ENCODE peak calls at places on chromosome 4, in seven cellular contexts. E is suprapubic skin, V is A549, R is transverse colon, F is K562, D is stomach, J is ovary. P is an unnamed sample.

GRCh38 chr4:48779095-48779997 is 733 bp downstream of the FRYL start:
- DNase-seq in E (peak), V (peak), R (peak), F (peak), D (peak), J (peak), P (no peak)

GRCh38 chr4:147732516-147733193 is 767 bp downstream of the ARHGAP10 start:
- DNase-seq in E (no peak), V (no peak), R (peak), F (peak), D (no peak), J (peak), P (no peak)

GRCh38 chr4:148173397-148174017 is 268.7 kb downstream of the NR3C2 start:
- DNase-seq in E (no peak), V (no peak), R (peak), F (no peak), D (no peak), J (no peak), P (no peak)

GRCh38 chr4:108255203-108255747 is 86.5 kb upstream of the LEF1 start:
- DNase-seq in E (no peak), V (no peak), R (no peak), F (no peak), D (no peak), J (no peak), P (no peak)

GRCh38 chr4:126241631-126242030 is 926.9 kb downstream of the FAT4 start:
- DNase-seq in E (no peak), V (no peak), R (no peak), F (no peak), D (no peak), J (no peak), P (no peak)

GRCh38 chr4:85773372-85773771 is 298.4 kb downstream of the ARHGAP24 start:
- DNase-seq in E (no peak), V (no peak), R (no peak), F (no peak), D (no peak), J (no peak), P (no peak)

GRCh38 chr4:52371861-52372260 is 287.2 kb downstream of the USP46 start:
- DNase-seq in E (no peak), V (no peak), R (no peak), F (no peak), D (no peak), J (no peak), P (no peak)

GRCh38 chr4:57099363-57099762 is 10.8 kb downstream of the IGFBP7 start:
- DNase-seq in E (no peak), V (no peak), R (no peak), F (no peak), D (no peak), J (no peak), P (no peak)

GRCh38 chr4:121182296-121182695 is 18.2 kb upstream of the TNIP3 start:
- DNase-seq in E (no peak), V (no peak), R (no peak), F (no peak), D (no peak), J (no peak), P (no peak)

GRCh38 chr4:85946821-85947220 is 413.0 kb downstream of the MAPK10 start:
- DNase-seq in E (no peak), V (no peak), R (no peak), F (no peak), D (no peak), J (no peak), P (no peak)

GRCh38 chr4:160136021-160136420 is 1033.1 kb downstream of the RAPGEF2 start:
- DNase-seq in E (no peak), V (peak), R (no peak), F (no peak), D (no peak), J (no peak), P (no peak)

GRCh38 chr4:69760455-69760854 is at the start of gene SULT1B1:
- DNase-seq in E (no peak), V (no peak), R (peak), F (no peak), D (peak), J (no peak), P (no peak)

GRCh38 chr4:123616970-123617392 is 220.4 kb downstream of the SPRY1 start:
- DNase-seq in E (no peak), V (no peak), R (peak), F (no peak), D (peak), J (no peak), P (no peak)

GRCh38 chr4:159150838-159151390 is 48.0 kb downstream of the RAPGEF2 start:
- DNase-seq in E (no peak), V (no peak), R (no peak), F (peak), D (no peak), J (no peak), P (no peak)

GRCh38 chr4:110628321-110629213 is 5.7 kb upstream of the PITX2 start:
- DNase-seq in E (no peak), V (no peak), R (no peak), F (no peak), D (no peak), J (no peak), P (no peak)

GRCh38 chr4:106898621-106899230 is 137.4 kb downstream of the DKK2 start:
- DNase-seq in E (no peak), V (peak), R (peak), F (peak), D (no peak), J (no peak), P (no peak)

GRCh38 chr4:141826260-141826659 is 189.9 kb downstream of the IL15 start:
- DNase-seq in E (no peak), V (no peak), R (no peak), F (no peak), D (no peak), J (no peak), P (no peak)

GRCh38 chr4:182648766-182649165 is 268.4 kb downstream of the DCTD start:
- DNase-seq in E (no peak), V (no peak), R (no peak), F (no peak), D (no peak), J (no peak), P (no peak)

GRCh38 chr4:96407651-96408342 is 567.9 kb downstream of the PDHA2 start:
- DNase-seq in E (no peak), V (no peak), R (no peak), F (no peak), D (no peak), J (no peak), P (no peak)

GRCh38 chr4:173878701-173879100 is 348.7 kb upstream of the HAND2 start:
- DNase-seq in E (no peak), V (peak), R (no peak), F (peak), D (no peak), J (no peak), P (no peak)

GRCh38 chr4:86919824-86920223 is 15.0 kb upstream of the AFF1 start:
- DNase-seq in E (no peak), V (no peak), R (no peak), F (no peak), D (no peak), J (no peak), P (no peak)

GRCh38 chr4:181030961-181031360 is 1212.2 kb upstream of the TENM3 start:
- DNase-seq in E (no peak), V (no peak), R (no peak), F (no peak), D (no peak), J (no peak), P (no peak)

GRCh38 chr4:17065821-17066220 is 167.4 kb upstream of the LDB2 start:
- DNase-seq in E (no peak), V (no peak), R (no peak), F (no peak), D (no peak), J (no peak), P (peak)

GRCh38 chr4:108336076-108336475 is 167.3 kb upstream of the LEF1 start:
- DNase-seq in E (no peak), V (no peak), R (no peak), F (no peak), D (no peak), J (no peak), P (peak)

GRCh38 chr4:83657336-83657735 is 121.4 kb downstream of the GPAT3 start:
- DNase-seq in E (no peak), V (no peak), R (no peak), F (no peak), D (no peak), J (no peak), P (no peak)

GRCh38 chr4:87219648-87220093 is 747 bp downstream of the KLHL8 start:
- DNase-seq in E (no peak), V (peak), R (peak), F (peak), D (peak), J (peak), P (no peak)

GRCh38 chr4:166165829-166166420 is 292.9 kb downstream of the TLL1 start:
- DNase-seq in E (no peak), V (peak), R (no peak), F (peak), D (no peak), J (no peak), P (no peak)

GRCh38 chr4:155569960-155570515 is 96.6 kb upstream of the GUCY1A1 start:
- DNase-seq in E (no peak), V (no peak), R (no peak), F (no peak), D (no peak), J (no peak), P (no peak)

GRCh38 chr4:87502580-87503238 is 26.5 kb downstream of the SPARCL1 start:
- DNase-seq in E (no peak), V (no peak), R (no peak), F (no peak), D (no peak), J (no peak), P (no peak)

GRCh38 chr4:38601244-38601915 is 62.6 kb upstream of the KLF3 start:
- DNase-seq in E (no peak), V (peak), R (no peak), F (no peak), D (peak), J (no peak), P (no peak)
- TF ChIP-seq EP300 in E (no peak), V (no peak), R (no peak), F (no peak), D (no peak), J (no peak), P (no peak)

GRCh38 chr4:139740121-139740520 is 74.5 kb downstream of the MGST2 start:
- DNase-seq in E (no peak), V (peak), R (no peak), F (no peak), D (no peak), J (no peak), P (no peak)

GRCh38 chr4:139743027-139743426 is 77.4 kb downstream of the MGST2 start:
- DNase-seq in E (no peak), V (no peak), R (no peak), F (no peak), D (no peak), J (no peak), P (no peak)

GRCh38 chr4:139738846-139739613 is 73.4 kb downstream of the MGST2 start:
- DNase-seq in E (no peak), V (no peak), R (no peak), F (no peak), D (no peak), J (no peak), P (no peak)

GRCh38 chr4:139744232-139744631 is 78.6 kb downstream of the MGST2 start:
- DNase-seq in E (no peak), V (no peak), R (no peak), F (no peak), D (no peak), J (no peak), P (no peak)

DNA sequence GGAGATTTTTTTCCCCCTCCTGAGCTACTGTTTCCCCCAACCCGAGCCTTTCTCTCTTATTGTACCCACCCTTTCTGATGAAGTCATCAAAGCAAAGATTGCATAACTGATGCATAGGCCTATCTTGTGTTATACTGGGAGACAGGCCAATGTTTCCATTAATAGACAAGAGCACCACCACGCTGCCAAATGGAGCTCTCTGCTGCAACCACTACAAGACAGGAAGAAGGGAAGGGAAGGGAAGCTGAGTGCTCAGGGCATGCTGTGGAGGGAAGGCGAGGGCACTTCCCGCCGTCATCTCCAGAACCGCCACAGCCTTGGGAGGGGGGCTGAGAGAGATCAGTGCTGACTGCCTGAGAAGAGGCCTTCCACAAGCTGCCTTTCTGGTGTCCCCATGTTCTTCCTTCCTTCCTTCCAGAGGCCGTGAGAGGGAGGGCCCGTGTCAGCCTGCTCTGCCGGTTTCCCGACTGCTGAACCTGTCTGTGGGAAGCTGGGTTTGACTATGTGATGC is 75.0 kb downstream of the MGST2 start:
- DNase-seq in E (no peak), V (peak), R (peak), F (no peak), D (peak), J (peak), P (no peak)
- TF ChIP-seq EP300 in E (no peak), V (no peak), R (no peak), F (no peak), D (no peak), J (no peak), P (no peak)

GRCh38 chr4:162891788-162892707 is 274.6 kb downstream of the NAF1 start:
- DNase-seq in E (no peak), V (no peak), R (no peak), F (no peak), D (no peak), J (no peak), P (no peak)
- TF ChIP-seq EP300 in E (no peak), V (no peak), R (no peak), F (no peak), D (no peak), J (no peak), P (no peak)

GRCh38 chr4:98287328-98287727 is 26.1 kb downstream of the RAP1GDS1 start:
- DNase-seq in E (no peak), V (no peak), R (no peak), F (no peak), D (no peak), J (no peak), P (no peak)

GRCh38 chr4:98289375-98289774 is 28.2 kb downstream of the RAP1GDS1 start:
- DNase-seq in E (no peak), V (no peak), R (no peak), F (no peak), D (no peak), J (no peak), P (no peak)

GRCh38 chr4:98285676-98286075 is 24.5 kb downstream of the RAP1GDS1 start:
- DNase-seq in E (no peak), V (no peak), R (no peak), F (no peak), D (no peak), J (no peak), P (no peak)

GRCh38 chr4:98283219-98284199 is 22.3 kb downstream of the RAP1GDS1 start:
- DNase-seq in E (no peak), V (no peak), R (no peak), F (no peak), D (no peak), J (no peak), P (no peak)

GRCh38 chr4:98284640-98285046 is 23.5 kb downstream of the RAP1GDS1 start:
- DNase-seq in E (no peak), V (peak), R (no peak), F (no peak), D (no peak), J (no peak), P (no peak)
- TF ChIP-seq EP300 in E (no peak), V (no peak), R (no peak), F (no peak), D (no peak), J (no peak), P (no peak)

GRCh38 chr4:2040391-2041233 is 18.5 kb upstream of the NAT8L start:
- DNase-seq in E (peak), V (no peak), R (no peak), F (peak), D (no peak), J (no peak), P (peak)
- TF ChIP-seq EP300 in E (no peak), V (no peak), R (no peak), F (no peak), D (no peak), J (no peak), P (no peak)

GRCh38 chr4:2962614-2963184 is 507 bp downstream of the NOP14 start:
- DNase-seq in E (no peak), V (peak), R (peak), F (no peak), D (peak), J (no peak), P (no peak)

GRCh38 chr4:2962099-2962455 is 1.1 kb downstream of the NOP14 start:
- DNase-seq in E (no peak), V (no peak), R (no peak), F (no peak), D (no peak), J (no peak), P (no peak)

GRCh38 chr4:2964077-2964471 is 703 bp downstream of the GRK4 start:
- DNase-seq in E (no peak), V (no peak), R (no peak), F (peak), D (no peak), J (no peak), P (no peak)

GRCh38 chr4:2965262-2965661 is 1.9 kb downstream of the GRK4 start:
- DNase-seq in E (no peak), V (no peak), R (no peak), F (no peak), D (no peak), J (no peak), P (no peak)

DNA sequence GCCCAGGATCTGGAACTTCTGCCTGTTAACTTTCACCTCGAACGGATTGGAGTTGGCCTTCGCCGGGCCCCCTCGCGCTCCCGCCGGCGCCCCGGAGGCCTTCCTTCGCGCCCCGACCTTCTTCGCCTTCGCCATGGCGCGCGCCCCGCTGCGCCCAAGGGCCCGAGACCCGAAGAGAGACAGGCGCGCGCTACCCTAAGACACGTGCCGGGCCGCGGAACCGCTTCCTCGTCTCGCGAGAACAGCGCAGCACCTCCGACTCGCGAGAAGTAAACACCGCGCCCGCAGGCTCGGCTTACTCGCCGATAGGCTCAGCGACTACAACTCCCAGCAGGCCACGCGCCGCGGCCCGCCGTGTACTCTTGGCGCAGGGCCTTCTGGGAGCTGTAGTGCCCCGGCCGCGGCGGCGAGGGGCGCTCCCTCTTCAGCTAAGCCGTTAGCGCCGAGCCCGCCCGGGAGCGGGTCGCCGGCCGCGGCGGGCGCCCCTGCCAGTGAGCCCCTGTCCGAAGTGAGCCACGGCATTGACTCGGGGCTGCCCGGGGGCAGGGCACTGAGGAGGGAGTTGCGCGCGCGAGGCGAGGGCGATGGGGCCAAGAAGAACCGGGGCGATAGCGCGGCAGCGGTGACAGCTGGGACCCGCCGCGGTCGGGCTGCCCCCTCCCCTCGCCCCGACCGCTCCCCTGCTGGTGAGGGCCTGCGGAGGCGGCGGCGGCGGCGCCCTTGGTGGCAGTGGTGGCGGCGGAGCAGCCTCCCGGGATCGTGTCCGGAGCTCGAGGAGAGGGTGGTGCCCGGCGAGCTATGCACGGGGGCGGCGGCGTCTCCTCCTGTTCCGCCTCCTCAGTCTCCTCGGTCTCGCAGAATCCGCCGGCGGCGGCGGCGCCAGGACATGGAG is at the start of the genes GRK4 and NOP14:
- DNase-seq in E (peak), V (peak), R (peak), F (peak), D (peak), J (peak), P (peak)
- TF ChIP-seq EP300 in E (no peak), V (no peak), R (no peak), F (no peak), D (no peak), J (no peak), P (no peak)

GRCh38 chr4:118139241-118139640 is 105.0 kb downstream of the NDST3 start:
- DNase-seq in E (no peak), V (no peak), R (no peak), F (no peak), D (no peak), J (no peak), P (no peak)

GRCh38 chr4:118141240-118141639 is 107.0 kb downstream of the NDST3 start:
- DNase-seq in E (no peak), V (no peak), R (no peak), F (no peak), D (no peak), J (no peak), P (no peak)
- TF ChIP-seq EP300 in E (no peak), V (no peak), R (no peak), F (no peak), D (no peak), J (no peak), P (no peak)

GRCh38 chr4:37661643-37662221 is 24.4 kb downstream of the RELL1 start:
- DNase-seq in E (no peak), V (no peak), R (no peak), F (no peak), D (no peak), J (no peak), P (no peak)
- TF ChIP-seq EP300 in E (no peak), V (no peak), R (no peak), F (no peak), D (no peak), J (no peak), P (no peak)

DNA sequence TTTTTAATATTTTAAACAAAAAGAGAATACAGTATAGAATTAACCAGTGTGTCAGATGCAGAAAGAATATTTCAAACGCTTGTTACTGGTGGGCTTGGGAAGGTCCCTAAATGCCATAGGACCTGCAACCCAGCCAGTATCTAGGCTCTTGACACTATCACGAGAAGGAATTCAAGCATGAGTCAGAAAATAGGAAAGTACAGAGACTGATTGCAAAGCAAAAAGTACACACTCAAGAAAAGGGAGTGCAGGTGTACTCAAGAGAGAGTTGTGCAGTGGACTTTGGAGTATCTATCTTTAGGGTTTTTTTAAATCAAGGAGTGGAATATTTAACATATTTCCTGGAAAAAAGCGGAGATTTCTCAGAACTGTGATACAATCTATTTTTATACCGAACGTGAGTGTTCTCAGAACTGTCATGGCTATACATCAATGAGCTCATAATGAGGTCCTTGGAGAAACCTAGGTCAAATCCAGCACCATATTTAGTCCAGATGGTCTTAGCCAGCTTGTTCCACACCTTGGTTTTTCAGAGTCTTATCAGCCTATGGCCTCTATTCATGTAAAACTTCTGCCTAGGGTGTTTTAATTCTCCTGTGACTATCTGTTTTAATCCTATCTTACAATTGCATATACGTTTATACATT is 291.8 kb upstream of the FAT4 start:
- DNase-seq in E (no peak), V (no peak), R (no peak), F (no peak), D (no peak), J (no peak), P (no peak)
- TF ChIP-seq EP300 in E (no peak), V (no peak), R (no peak), F (no peak), D (no peak), J (no peak), P (no peak)

P was measured in esophagus muscularis mucosa.